ENCODE peak calls at places on chromosome 7, in four cellular contexts. K is fibroblast of lung, T is endodermal cell, O is stomach. A is an unnamed sample.

GRCh38 chr7:47347346-47347745 is 234.6 kb downstream of the TNS3 start:
- DNase-seq in T (peak; percentile 40), O (peak; percentile 22), K (no peak), A (no peak)

GRCh38 chr7:122515404-122515803 is 183.5 kb downstream of the RNF133 start:
- DNase-seq in O (no peak), K (no peak), T (no peak), A (no peak)

GRCh38 chr7:31796375-31796774 is 109.4 kb downstream of the PPP1R17 start:
- DNase-seq in T (no peak), O (no peak), K (no peak), A (no peak)

GRCh38 chr7:47340490-47340889 is 241.4 kb downstream of the TNS3 start:
- DNase-seq in K (no peak), O (no peak), T (peak; percentile 24), A (peak; percentile 42)

GRCh38 chr7:27689045-27689877 is 26.6 kb upstream of the HIBADH start:
- DNase-seq in O (no peak), K (no peak), T (peak; percentile 80), A (peak; percentile 35)

GRCh38 chr7:106031271-106032029 is 68.4 kb downstream of the CDHR3 start:
- DNase-seq in K (peak; percentile 50), O (no peak), T (peak; percentile 63), A (no peak)

GRCh38 chr7:26449175-26450165 is 157.8 kb downstream of the SNX10 start:
- DNase-seq in O (no peak), K (peak; percentile 13), T (no peak), A (peak; percentile 5)

GRCh38 chr7:21507627-21508343 is 35.1 kb upstream of the DNAH11 start:
- DNase-seq in O (peak; percentile 51), K (peak; percentile 63), T (peak; percentile 85), A (peak; percentile 55)

GRCh38 chr7:96308253-96308949 is 13.5 kb downstream of the SLC25A13 start:
- DNase-seq in K (peak; percentile 13), T (peak; percentile 79), O (no peak), A (peak; percentile 32)

GRCh38 chr7:99292127-99292526 is 19.5 kb downstream of the MYH16 start:
- DNase-seq in O (no peak), K (no peak), T (no peak), A (no peak)

GRCh38 chr7:52826515-52826914 is 208.9 kb upstream of the POM121L12 start:
- DNase-seq in K (no peak), O (no peak), T (no peak), A (no peak)

GRCh38 chr7:47582748-47583740 is 1.1 kb upstream of the TNS3 start:
- DNase-seq in T (no peak), O (no peak), K (peak; percentile 32), A (no peak)

GRCh38 chr7:30678805-30679204 is 3.5 kb downstream of the CRHR2 start:
- DNase-seq in K (no peak), O (no peak), T (no peak), A (no peak)

GRCh38 chr7:134420509-134421125 is 38.3 kb downstream of the AKR1B1 start:
- DNase-seq in K (peak; percentile 69), T (peak; percentile 83), O (peak; percentile 65), A (peak; percentile 61)

DNA sequence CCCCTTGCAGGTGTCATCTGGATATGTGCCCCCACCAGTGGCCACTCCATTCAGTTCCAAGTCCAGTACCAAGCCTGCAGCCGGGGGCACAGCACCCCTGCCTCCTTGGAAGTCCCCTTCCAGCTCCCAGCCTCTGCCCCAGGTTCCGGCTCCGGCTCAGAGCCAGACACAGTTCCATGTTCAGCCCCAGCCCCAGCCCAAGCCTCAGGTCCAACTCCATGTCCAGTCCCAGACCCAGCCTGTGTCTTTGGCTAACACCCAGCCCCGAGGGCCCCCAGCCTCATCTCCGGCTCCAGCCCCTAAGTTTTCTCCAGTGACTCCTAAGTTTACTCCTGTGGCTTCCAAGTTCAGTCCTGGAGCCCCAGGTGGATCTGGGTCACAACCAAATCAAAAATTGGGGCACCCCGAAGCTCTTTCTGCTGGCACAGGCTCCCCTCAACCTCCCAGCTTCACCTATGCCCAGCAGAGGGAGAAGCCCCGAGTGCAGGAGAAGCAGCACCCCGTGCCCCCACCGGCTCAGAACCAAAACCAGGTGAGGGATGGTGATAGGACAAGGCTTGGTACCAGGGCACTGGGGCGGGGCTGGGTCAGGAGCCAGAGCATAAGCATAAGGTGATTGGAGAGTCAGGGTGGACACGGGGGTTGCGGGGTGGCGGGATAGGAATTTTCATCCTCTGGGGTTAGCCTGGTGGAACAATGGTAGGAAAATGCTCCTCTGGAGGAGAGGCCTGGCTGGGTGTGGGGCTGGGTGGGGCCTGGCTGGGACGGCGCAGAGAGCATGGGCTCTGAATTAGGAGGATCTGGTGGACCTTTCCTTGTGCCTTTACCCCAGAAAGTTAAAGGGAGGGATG is 1.9 kb downstream of the ZYX start:
- DNase-seq in O (no peak), T (peak; percentile 43), K (no peak), A (no peak)
- H3K4me3 ChIP-seq in O (peak overlapping the region; percentile 95), T (peak overlapping the region; percentile 94), K (peak overlapping the region; percentile 86), A (peak overlapping the region; percentile 95)

DNA sequence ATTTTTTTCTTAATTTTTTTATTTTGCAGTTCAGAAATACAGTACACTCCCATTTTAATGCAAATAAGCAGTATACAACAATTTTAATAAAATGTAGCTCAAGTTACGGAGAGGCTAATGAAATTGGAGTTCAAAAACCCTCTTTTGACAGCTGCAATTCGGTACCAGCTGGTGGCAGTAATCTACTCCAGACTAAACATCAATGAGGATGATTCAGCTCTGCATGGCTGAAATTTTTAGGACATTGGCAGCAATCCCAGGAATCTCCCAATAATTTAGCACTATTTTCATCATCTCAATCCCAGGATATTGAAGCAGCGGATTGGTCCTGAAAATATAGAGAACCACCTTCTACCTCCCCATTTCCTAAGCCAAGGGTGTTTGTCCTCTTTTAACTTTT is 278.8 kb downstream of the CACNA2D1 start:
- DNase-seq in O (no peak), T (no peak), K (peak; percentile 82), A (peak; percentile 82)
- TF ChIP-seq CTCF in O (no peak), T (peak; percentile 64), K (peak; percentile 34), A (peak; percentile 25)

GRCh38 chr7:100546129-100546867 is 7.3 kb downstream of the AGFG2 start:
- DNase-seq in T (no peak), K (no peak), O (peak; percentile 38), A (peak; percentile 25)

GRCh38 chr7:100545636-100546128 is 6.7 kb downstream of the AGFG2 start:
- DNase-seq in T (peak; percentile 85), O (no peak), K (peak; percentile 88), A (peak; percentile 86)

GRCh38 chr7:100544386-100544785 is 5.4 kb downstream of the AGFG2 start:
- DNase-seq in K (no peak), T (no peak), O (no peak), A (no peak)

GRCh38 chr7:100543586-100543985 is 4.6 kb downstream of the AGFG2 start:
- DNase-seq in K (no peak), T (no peak), O (no peak), A (no peak)

DNA sequence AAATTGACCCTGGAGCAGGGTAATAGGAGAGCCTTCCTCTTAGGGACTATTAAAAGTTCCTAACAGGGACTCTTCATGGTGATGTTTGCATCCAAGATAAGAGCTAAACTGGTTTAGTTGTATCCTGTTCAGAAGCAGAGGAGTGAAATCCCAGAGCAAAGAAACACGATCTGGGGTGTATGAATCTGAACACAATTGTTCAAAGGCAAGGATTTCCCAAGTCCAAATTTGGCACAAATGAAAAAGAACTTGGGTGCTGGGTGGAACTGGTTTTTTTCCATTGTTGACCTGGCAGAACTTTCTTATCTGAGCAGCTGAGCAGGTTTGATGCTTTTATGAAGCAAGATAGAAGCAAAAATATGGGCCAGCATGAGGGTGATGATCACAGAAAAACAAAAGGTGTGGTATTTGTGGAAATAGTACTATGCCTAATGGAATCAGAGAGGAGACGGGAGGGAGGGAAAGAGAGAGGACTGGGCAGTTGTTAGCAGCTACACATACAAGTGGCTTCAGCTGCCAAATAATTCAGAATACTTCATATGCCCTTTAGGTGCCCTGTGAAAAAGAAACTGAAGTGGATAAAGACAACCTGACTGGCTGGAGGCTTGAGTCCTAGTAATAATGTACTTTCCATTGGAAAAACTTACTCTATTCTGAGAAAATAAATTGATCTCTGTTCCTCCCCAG is 6.1 kb downstream of the AGFG2 start:
- DNase-seq in T (no peak), O (peak; percentile 35), K (peak; percentile 44), A (peak; percentile 58)
- H3K4me3 ChIP-seq in T (peak overlapping the region; percentile 64), O (no peak overlapping the region), K (no peak overlapping the region), A (no peak overlapping the region)

DNA sequence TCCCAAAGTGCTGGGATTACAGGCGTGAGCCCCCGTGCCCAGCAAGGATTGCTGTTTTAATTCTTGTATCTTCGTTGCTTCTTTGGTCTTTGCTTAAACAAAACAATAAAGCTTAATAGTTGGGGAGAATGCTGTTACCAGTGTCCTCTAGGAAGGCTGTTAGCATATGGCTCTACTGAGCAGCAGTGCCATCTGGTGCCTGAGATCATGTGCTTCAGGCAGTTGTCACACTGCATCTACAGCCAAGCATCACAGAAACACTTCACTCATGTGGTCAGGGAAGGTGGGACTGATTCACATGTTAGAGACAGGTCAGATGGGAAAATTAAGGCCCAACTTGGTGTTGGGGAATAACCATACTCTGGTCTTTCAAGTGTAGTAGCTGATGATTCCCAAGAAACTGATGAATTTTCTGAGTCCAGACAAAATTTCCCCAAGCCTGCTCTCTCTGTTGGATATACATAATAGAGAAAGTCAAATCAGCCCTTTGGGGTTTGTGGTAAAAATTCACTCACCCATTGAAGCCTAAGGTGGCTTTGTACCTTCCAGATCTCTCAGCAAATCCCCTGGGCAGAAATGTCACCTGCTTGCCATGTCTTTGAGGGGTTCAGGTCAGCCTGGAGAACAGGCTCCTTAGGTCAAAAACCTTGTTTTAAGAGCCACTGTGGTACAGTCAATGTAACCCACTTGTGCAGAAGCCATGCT is 28.4 kb downstream of the UBE2D4 start:
- DNase-seq in T (peak; percentile 83), K (peak; percentile 66), O (peak; percentile 30), A (peak; percentile 63)
- TF ChIP-seq CTCF in T (peak; percentile 80), K (peak; percentile 49), O (peak; percentile 25), A (peak; percentile 65)

DNA sequence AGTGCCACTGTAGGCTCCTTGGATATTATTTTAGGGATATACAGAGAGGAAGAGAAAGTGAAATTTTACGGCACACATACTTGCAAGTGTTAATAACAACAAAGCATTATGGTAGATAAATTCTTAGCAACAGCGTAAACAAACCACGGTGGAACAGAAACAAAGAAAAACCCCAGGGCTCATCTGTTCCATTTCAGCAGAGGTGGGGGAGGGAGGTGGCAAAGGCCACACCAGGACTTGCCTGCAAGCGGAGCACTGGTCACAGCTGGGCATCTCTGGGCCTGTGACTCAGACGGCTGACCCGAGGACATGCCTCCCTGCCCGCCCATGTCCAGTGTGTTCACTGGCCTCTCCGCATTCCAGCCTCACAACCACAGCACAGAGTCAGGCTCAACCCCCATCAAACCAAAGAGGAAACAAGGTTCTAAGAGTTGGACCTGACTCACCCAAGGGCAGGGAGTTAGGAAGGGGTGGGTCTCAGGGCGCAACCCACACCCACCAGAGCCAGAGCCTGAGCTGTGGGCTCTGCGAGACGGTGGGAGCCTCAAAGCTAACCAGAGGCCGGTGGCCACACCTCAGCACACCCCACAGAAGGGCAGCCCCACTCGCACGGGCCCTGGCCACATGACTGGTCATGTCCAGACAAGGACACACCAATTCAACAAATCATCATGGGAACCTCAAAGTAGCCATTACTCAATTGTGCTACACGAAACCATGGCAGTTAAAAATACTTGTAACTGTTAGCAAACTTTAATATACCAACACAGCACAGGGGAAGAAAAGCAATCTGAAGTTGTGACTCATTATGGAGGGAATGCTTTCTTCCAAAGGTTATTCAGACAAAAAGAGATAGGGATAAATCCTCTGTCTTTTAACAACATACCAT is 10.7 kb downstream of the ESYT2 start:
- DNase-seq in T (peak; percentile 87), O (peak; percentile 72), K (peak; percentile 97), A (peak; percentile 99)
- H3K4me3 ChIP-seq in T (peak overlapping the region; percentile 73), O (peak overlapping the region; percentile 34), K (peak overlapping the region; percentile 49), A (peak overlapping the region; percentile 50)

A was measured in fibroblast of villous mesenchyme.